ENCODE peak calls at places on chromosome 14, in nine cellular contexts. J is AG09309, P is psoas muscle, U is fibroblast of the aortic adventitia, C is HepG2, W is skeletal muscle cell, H is heart left ventricle, Q is breast epithelium, X is right lobe of liver. M is an unnamed sample.

GRCh38 chr14:99878563-99878962 is 85.3 kb downstream of the EML1 start:
- DNase-seq in J (no peak), P (no peak), U (no peak), C (no peak), W (no peak), H (no peak), Q (no peak), X (no peak), M (no peak)

GRCh38 chr14:99853206-99853605 is 60.0 kb downstream of the EML1 start:
- DNase-seq in J (no peak), P (peak), U (no peak), C (no peak), W (no peak), H (no peak), Q (no peak), X (no peak), M (no peak)

GRCh38 chr14:61326149-61326548 is 4.8 kb downstream of the PRKCH start:
- DNase-seq in J (no peak), P (no peak), U (no peak), C (no peak), W (no peak), H (no peak), Q (no peak), X (no peak), M (no peak)

GRCh38 chr14:39430762-39431415 is 1.3 kb downstream of the FBXO33 start:
- DNase-seq in J (no peak), P (no peak), U (peak), C (peak), W (no peak), H (no peak), Q (no peak), X (peak), M (no peak)

GRCh38 chr14:49139593-49139992 is 446.6 kb downstream of the RPS29 start:
- DNase-seq in J (no peak), P (no peak), U (no peak), C (no peak), W (no peak), H (no peak), Q (no peak), X (no peak), M (no peak)

GRCh38 chr14:36105401-36105800 is 71.1 kb downstream of the PTCSC3 start:
- DNase-seq in J (no peak), P (no peak), U (no peak), C (peak), W (no peak), H (no peak), Q (no peak), X (no peak), M (no peak)

GRCh38 chr14:53900499-53900898 is 56.1 kb downstream of the BMP4 start:
- DNase-seq in J (no peak), P (peak), U (no peak), C (no peak), W (peak), H (peak), Q (no peak), X (no peak), M (no peak)

GRCh38 chr14:63573579-63573978 is 30.4 kb upstream of the PPP2R5E start:
- DNase-seq in J (no peak), P (no peak), U (no peak), C (no peak), W (peak), H (no peak), Q (no peak), X (no peak), M (no peak)

GRCh38 chr14:75570797-75571196 is 7.6 kb upstream of the FLVCR2 start:
- DNase-seq in J (no peak), P (no peak), U (no peak), C (no peak), W (no peak), H (no peak), Q (no peak), X (no peak), M (no peak)

GRCh38 chr14:74630881-74631690 is 19.0 kb upstream of the LTBP2 start:
- DNase-seq in J (no peak), P (peak), U (no peak), C (no peak), W (no peak), H (no peak), Q (no peak), X (no peak), M (no peak)

GRCh38 chr14:20631023-20631820 is 10.3 kb downstream of the OR6S1 start:
- DNase-seq in J (no peak), P (no peak), U (peak), C (peak), W (no peak), H (no peak), Q (no peak), X (no peak), M (no peak)

GRCh38 chr14:102893452-102893851 is 29.0 kb upstream of the AMN start:
- DNase-seq in J (peak), P (peak), U (peak), C (no peak), W (peak), H (peak), Q (no peak), X (peak), M (peak)

GRCh38 chr14:95208598-95208997 is 51.3 kb upstream of the DICER1 start:
- DNase-seq in J (no peak), P (no peak), U (no peak), C (no peak), W (no peak), H (no peak), Q (no peak), X (no peak), M (no peak)

GRCh38 chr14:106845286-106846087 is 1319.1 kb downstream of the TMEM121 start:
- DNase-seq in J (no peak), P (no peak), U (no peak), C (peak), W (no peak), H (no peak), Q (no peak), X (peak), M (no peak)

GRCh38 chr14:85233756-85234545 is 296.0 kb upstream of the FLRT2 start:
- DNase-seq in J (no peak), P (no peak), U (peak), C (no peak), W (peak), H (no peak), Q (no peak), X (no peak), M (no peak)

GRCh38 chr14:90291699-90292098 is 35.3 kb downstream of the PSMC1 start:
- DNase-seq in J (no peak), P (no peak), U (no peak), C (no peak), W (no peak), H (no peak), Q (no peak), X (no peak), M (no peak)

GRCh38 chr14:22884721-22885523 is 1.9 kb downstream of the REM2 start:
- DNase-seq in J (no peak), P (no peak), U (no peak), C (no peak), W (no peak), H (no peak), Q (no peak), X (no peak), M (no peak)

GRCh38 chr14:95545769-95546168 is 10.9 kb downstream of the GLRX5 start:
- DNase-seq in J (peak), P (no peak), U (peak), C (no peak), W (peak), H (no peak), Q (no peak), X (no peak), M (peak)

GRCh38 chr14:76954371-76954770 is 74.1 kb downstream of the IRF2BPL start:
- DNase-seq in J (no peak), P (no peak), U (no peak), C (no peak), W (no peak), H (no peak), Q (no peak), X (no peak), M (no peak)

GRCh38 chr14:78836777-78837176 is 666.6 kb downstream of the NRXN3 start:
- DNase-seq in J (peak), P (no peak), U (peak), C (peak), W (peak), H (no peak), Q (no peak), X (no peak), M (no peak)

GRCh38 chr14:92651793-92652382 is 96.5 kb downstream of the LGMN start:
- DNase-seq in J (no peak), P (peak), U (no peak), C (no peak), W (no peak), H (peak), Q (no peak), X (peak), M (no peak)

GRCh38 chr14:92650581-92651105 is 97.8 kb downstream of the LGMN start:
- DNase-seq in J (no peak), P (no peak), U (no peak), C (no peak), W (no peak), H (no peak), Q (no peak), X (no peak), M (no peak)

GRCh38 chr14:92652413-92653151 is 95.8 kb downstream of the LGMN start:
- DNase-seq in J (no peak), P (no peak), U (no peak), C (no peak), W (no peak), H (no peak), Q (no peak), X (no peak), M (no peak)

GRCh38 chr14:92649934-92650545 is 98.4 kb downstream of the LGMN start:
- DNase-seq in J (peak), P (peak), U (peak), C (no peak), W (peak), H (no peak), Q (no peak), X (peak), M (no peak)

GRCh38 chr14:92651106-92651792 is 97.2 kb downstream of the LGMN start:
- DNase-seq in J (no peak), P (no peak), U (no peak), C (no peak), W (no peak), H (no peak), Q (no peak), X (peak), M (no peak)
- H3K4me3 ChIP-seq in J (no peak), P (no peak), U (no peak), C (no peak), W (no peak), H (no peak), Q (peak), X (no peak), M (no peak)

GRCh38 chr14:69773571-69774276 is 6.8 kb downstream of the SRSF5 start:
- DNase-seq in J (no peak), P (no peak), U (no peak), C (no peak), W (no peak), H (no peak), Q (no peak), X (no peak), M (no peak)
- H3K4me3 ChIP-seq in J (no peak), P (no peak), U (no peak), C (no peak), W (no peak), H (no peak), Q (no peak), X (no peak), M (no peak)

GRCh38 chr14:104895786-104896642 is 28.7 kb upstream of the PLD4 start:
- DNase-seq in J (no peak), P (peak), U (no peak), C (no peak), W (no peak), H (no peak), Q (no peak), X (peak), M (no peak)
- H3K4me3 ChIP-seq in J (no peak), P (no peak), U (no peak), C (no peak), W (no peak), H (no peak), Q (peak), X (no peak), M (no peak)

DNA sequence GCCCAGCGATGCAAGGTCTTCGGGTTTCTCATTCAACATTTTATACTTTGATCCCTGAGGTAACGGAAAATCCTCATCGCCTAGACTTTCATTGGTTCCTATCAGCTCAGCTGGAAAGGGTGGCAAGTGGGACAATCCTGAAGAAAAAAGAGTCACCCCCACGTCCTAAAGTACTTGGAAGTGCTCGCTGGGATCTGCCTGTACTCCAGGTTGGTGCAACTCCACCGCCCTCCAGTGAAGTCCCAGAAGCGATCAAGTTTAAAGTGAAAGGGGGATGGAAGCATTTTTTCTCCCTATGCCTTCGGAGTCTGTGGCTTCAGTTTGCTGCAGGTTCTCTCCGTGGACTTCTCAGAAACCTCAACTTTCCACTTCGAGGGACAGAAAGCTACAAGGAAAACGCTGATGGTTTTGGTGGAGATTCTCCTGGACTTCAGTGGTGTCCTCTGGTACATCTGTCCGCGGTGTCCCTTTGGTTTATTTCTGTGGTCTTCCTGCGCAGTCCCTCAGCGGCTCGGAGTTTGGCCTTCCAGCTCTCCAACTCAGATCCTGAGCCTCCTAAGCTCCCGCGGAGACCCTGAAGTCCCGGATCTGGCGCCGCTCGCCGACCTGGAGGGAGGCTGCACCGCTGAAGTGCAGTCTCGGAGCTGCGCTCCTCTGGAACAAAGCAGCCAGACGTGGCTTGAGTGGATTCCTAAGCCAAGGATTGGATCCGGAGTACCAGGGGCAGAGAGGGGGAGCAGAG is 1.7 kb upstream of the LRFN5 start:
- DNase-seq in J (peak), P (peak), U (peak), C (no peak), W (peak), H (peak), Q (peak), X (no peak), M (peak)
- H3K4me3 ChIP-seq in J (peak), P (peak), U (peak), C (peak), W (peak), H (peak), Q (peak), X (no peak), M (peak)

DNA sequence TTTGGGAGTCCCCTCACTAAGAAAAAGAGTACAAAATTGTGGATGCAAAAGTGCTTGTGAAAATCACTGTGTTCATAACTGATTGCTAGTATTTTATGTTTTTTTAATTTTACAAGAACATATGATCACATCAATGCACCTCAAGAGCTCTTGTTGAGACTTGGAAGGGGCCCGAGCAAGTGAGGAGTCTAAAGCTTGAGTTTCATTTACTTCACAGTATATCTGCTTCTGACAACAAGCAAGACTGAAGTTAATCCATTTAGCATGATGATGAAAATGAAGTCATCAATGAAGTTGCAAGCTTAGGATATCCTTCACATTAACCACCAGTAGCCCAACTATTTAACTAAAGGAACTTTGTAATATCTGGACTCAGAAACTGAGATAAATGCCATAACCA is 182.5 kb upstream of the DIO2 start:
- DNase-seq in J (no peak), P (no peak), U (no peak), C (no peak), W (no peak), H (no peak), Q (no peak), X (no peak), M (no peak)
- H3K4me3 ChIP-seq in J (no peak), P (no peak), U (no peak), C (no peak), W (no peak), H (no peak), Q (no peak), X (no peak), M (no peak)

GRCh38 chr14:93976477-93977057 is at the start of gene ASB2:
- DNase-seq in J (no peak), P (peak), U (no peak), C (no peak), W (no peak), H (peak), Q (no peak), X (no peak), M (no peak)

GRCh38 chr14:93974299-93974698 is 2.1 kb downstream of the ASB2 start:
- DNase-seq in J (no peak), P (no peak), U (no peak), C (no peak), W (no peak), H (no peak), Q (no peak), X (no peak), M (no peak)

GRCh38 chr14:93975791-93976476 is 436 bp downstream of the ASB2 start:
- DNase-seq in J (no peak), P (peak), U (no peak), C (no peak), W (no peak), H (no peak), Q (no peak), X (no peak), M (no peak)

GRCh38 chr14:93973607-93974006 is 2.8 kb downstream of the ASB2 start:
- DNase-seq in J (no peak), P (peak), U (no peak), C (no peak), W (no peak), H (no peak), Q (no peak), X (no peak), M (no peak)

DNA sequence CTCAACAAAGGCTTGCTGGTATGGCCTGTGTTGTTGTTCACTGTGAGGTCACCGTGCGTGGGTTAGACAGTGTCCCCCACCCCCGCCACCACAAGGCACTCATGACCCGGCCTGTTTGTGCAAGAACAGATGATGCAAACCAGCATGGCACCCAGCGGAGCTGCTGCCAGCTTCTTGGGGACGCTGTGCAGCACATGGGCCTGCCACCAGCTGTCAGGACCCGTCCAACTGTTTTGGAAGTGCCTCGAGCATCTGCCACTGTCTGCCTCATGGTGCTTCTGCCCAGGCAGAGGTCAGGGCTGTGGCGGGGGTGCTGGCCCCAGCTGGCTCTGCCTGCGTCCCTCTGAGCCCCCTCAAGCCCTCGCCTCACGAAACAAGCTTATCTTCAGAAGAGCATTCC is 1.5 kb downstream of the ASB2 start:
- DNase-seq in J (no peak), P (peak), U (no peak), C (no peak), W (no peak), H (no peak), Q (no peak), X (no peak), M (no peak)
- H3K4me3 ChIP-seq in J (no peak), P (peak), U (no peak), C (no peak), W (no peak), H (peak), Q (no peak), X (no peak), M (no peak)

DNA sequence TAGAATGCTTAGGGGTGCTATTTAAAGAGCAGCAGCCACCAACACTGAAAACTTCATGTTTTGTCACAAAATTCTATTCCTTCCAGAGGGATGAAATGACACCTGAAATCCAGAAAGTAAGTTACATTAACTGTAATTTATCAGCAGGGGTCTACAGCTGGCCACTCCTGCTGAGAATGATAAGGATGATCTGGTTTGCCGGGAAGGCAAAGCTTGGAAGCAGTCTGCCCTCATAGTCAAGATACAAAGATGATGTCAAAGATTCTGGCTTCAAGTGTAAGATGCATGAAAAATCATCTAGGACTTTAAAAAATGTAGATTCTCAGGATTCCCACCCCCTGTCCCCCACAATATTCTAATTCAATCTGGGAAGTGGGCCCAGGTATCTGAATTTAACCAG is 58.4 kb downstream of the DCAF5 start:
- DNase-seq in J (no peak), P (no peak), U (peak), C (no peak), W (no peak), H (no peak), Q (no peak), X (no peak), M (no peak)
- H3K4me3 ChIP-seq in J (no peak), P (no peak), U (no peak), C (no peak), W (no peak), H (no peak), Q (no peak), X (no peak), M (no peak)

DNA sequence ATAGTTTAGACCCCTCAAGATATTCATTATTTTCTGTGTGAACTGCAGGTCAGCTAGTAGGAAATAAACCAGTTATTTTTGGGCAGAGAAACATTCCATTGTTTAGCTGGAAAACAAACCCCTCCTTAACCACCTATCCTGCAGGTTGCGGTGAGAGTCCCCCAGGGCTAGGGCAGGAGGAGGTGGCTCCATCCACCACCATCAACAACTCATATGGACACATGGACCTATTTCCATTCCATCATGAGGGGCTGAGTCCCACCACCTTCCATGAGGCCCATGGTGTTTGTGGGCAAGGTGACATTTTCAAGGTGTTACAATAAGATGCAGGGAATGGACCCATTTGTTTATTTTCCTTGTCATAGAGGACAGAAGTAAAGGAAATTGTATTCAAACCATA is 160.1 kb downstream of the FOXN3 start:
- DNase-seq in J (no peak), P (no peak), U (no peak), C (no peak), W (no peak), H (no peak), Q (no peak), X (no peak), M (no peak)
- H3K4me3 ChIP-seq in J (no peak), P (no peak), U (no peak), C (no peak), W (no peak), H (no peak), Q (no peak), X (no peak), M (no peak)